ENCODE peak calls at places on chromosomes 1 and 21, in five cellular contexts. L, A, I, F and J are unnamed samples.

GRCh38 chr1:67058761-67059160 is 4.8 kb upstream of the SLC35D1 start:
- DNase-seq in L (no peak), I (no peak), F (no peak), A (no peak), J (no peak)

GRCh38 chr1:110068646-110069301 is 1.7 kb downstream of the ALX3 start:
- DNase-seq in L (no peak), F (no peak), I (no peak), A (peak; percentile 30), J (no peak)

GRCh38 chr21:42150458-42151085 is 68.4 kb upstream of the ABCG1 start:
- DNase-seq in A (no peak), F (no peak), L (no peak), I (no peak), J (no peak)

GRCh38 chr1:33640114-33640660 is 167.7 kb downstream of the ZSCAN20 start:
- DNase-seq in I (no peak), F (no peak), A (no peak), L (no peak), J (peak; percentile 7)

GRCh38 chr1:182666736-182667135 is 17.7 kb downstream of the RGS8 start:
- DNase-seq in F (no peak), L (peak; percentile 6), I (no peak), A (no peak), J (no peak)

GRCh38 chr1:178337091-178337726 is 159.6 kb downstream of the CLEC20A start:
- DNase-seq in I (no peak), A (no peak), L (no peak), F (no peak), J (no peak)

GRCh38 chr1:52502789-52503188 is 50.1 kb downstream of the TUT4 start:
- DNase-seq in L (no peak), F (no peak), A (no peak), I (no peak), J (peak; percentile 19)

GRCh38 chr1:45925728-45926287 is 122.4 kb downstream of the MAST2 start:
- DNase-seq in I (no peak), A (no peak), L (no peak), F (no peak), J (no peak)

GRCh38 chr1:19690342-19690741 is 25.7 kb downstream of the HTR6 start:
- DNase-seq in F (no peak), A (no peak), L (no peak), I (no peak), J (no peak)

GRCh38 chr1:25184011-25184762 is 48.1 kb downstream of the SYF2 start:
- DNase-seq in I (no peak), F (no peak), L (no peak), A (peak; percentile 65), J (peak; percentile 8)

GRCh38 chr1:72282690-72283203 is 408 bp upstream of the NEGR1 start:
- DNase-seq in I (peak; percentile 88), A (peak; percentile 87), L (peak; percentile 96), F (peak; percentile 54), J (peak; percentile 92)

GRCh38 chr1:8373547-8374270 is 55.8 kb downstream of the SLC45A1 start:
- DNase-seq in F (peak; percentile 36), I (peak; percentile 77), L (no peak), A (no peak), J (peak; percentile 14)

GRCh38 chr21:23890652-23891051 is 1716.6 kb downstream of the MRPL39 start:
- DNase-seq in L (no peak), I (no peak), A (no peak), F (no peak), J (no peak)

GRCh38 chr1:190320952-190321351 is 156.7 kb downstream of the BRINP3 start:
- DNase-seq in I (no peak), A (no peak), F (no peak), L (peak; percentile 17), J (peak; percentile 83)

GRCh38 chr1:119160851-119161250 is 20.4 kb upstream of the WARS2 start:
- DNase-seq in I (no peak), L (no peak), A (no peak), F (peak; percentile 90), J (no peak)

GRCh38 chr1:192600264-192600663 is 24.7 kb downstream of the RGS1 start:
- DNase-seq in F (no peak), A (no peak), L (no peak), I (no peak), J (no peak)

GRCh38 chr1:228185641-228185965 is 20.0 kb downstream of the IBA57 start:
- DNase-seq in A (no peak), L (no peak), F (no peak), I (no peak), J (no peak)

GRCh38 chr1:40836283-40836682 is 25.9 kb downstream of the CITED4 start:
- DNase-seq in L (no peak), F (no peak), I (no peak), A (no peak), J (no peak)

GRCh38 chr1:39852214-39852791 is 31.0 kb downstream of the TRIT1 start:
- DNase-seq in L (peak; percentile 54), F (no peak), I (no peak), A (no peak), J (peak; percentile 87)

GRCh38 chr1:115299266-115299665 is 38.8 kb downstream of the NGF start:
- DNase-seq in A (no peak), I (no peak), L (peak; percentile 77), F (no peak), J (no peak)

GRCh38 chr1:214404154-214404553 is 123.2 kb downstream of the SMYD2 start:
- DNase-seq in F (no peak), A (no peak), L (no peak), I (no peak), J (no peak)

GRCh38 chr21:41972511-41973205 is 18.8 kb upstream of the C2CD2 start:
- DNase-seq in L (no peak), I (no peak), A (no peak), F (no peak), J (no peak)

GRCh38 chr1:235952950-235953615 is 86.4 kb upstream of the LYST start:
- DNase-seq in L (no peak), F (no peak), A (no peak), I (no peak), J (no peak)

GRCh38 chr1:115214098-115214497 is 124.0 kb downstream of the NGF start:
- DNase-seq in A (no peak), I (no peak), L (no peak), F (no peak), J (no peak)

GRCh38 chr1:115983584-115983983 is 7.3 kb downstream of the SLC22A15 start:
- DNase-seq in I (no peak), L (no peak), F (no peak), A (no peak), J (no peak)

GRCh38 chr21:46228345-46229051 is at the start of gene LSS:
- DNase-seq in A (peak; percentile 97), L (peak; percentile 95), I (peak; percentile 97), F (peak; percentile 70), J (peak; percentile 96)

GRCh38 chr1:224183591-224184312 is 712 bp downstream of the DEGS1 start:
- DNase-seq in F (no peak), A (peak; percentile 63), L (peak; percentile 66), I (peak; percentile 53), J (peak; percentile 85)

GRCh38 chr1:228172591-228173527 is 7.3 kb downstream of the IBA57 start:
- DNase-seq in L (no peak), F (no peak), I (no peak), A (no peak), J (no peak)

GRCh38 chr1:921011-921837 is 2.5 kb upstream of the SAMD11 start:
- DNase-seq in A (peak; percentile 52), I (peak; percentile 70), L (peak; percentile 63), F (no peak), J (peak; percentile 91)

GRCh38 chr1:180182721-180183311 is 28.1 kb downstream of the QSOX1 start:
- DNase-seq in F (no peak), I (no peak), A (no peak), L (no peak), J (peak; percentile 98)

GRCh38 chr1:161068306-161069200 is 1.1 kb downstream of the ARHGAP30 start:
- DNase-seq in F (no peak), A (peak; percentile 96), I (peak; percentile 70), L (no peak), J (peak; percentile 16)

GRCh38 chr1:232291681-232292080 is 338.3 kb downstream of the SIPA1L2 start:
- DNase-seq in F (no peak), L (no peak), I (no peak), A (no peak), J (no peak)

GRCh38 chr1:54284781-54285563 is 85.0 kb downstream of the MRPL37 start:
- DNase-seq in L (no peak), I (no peak), F (no peak), A (no peak), J (no peak)

GRCh38 chr1:227437495-227438008 is 119.3 kb upstream of the CDC42BPA start:
- DNase-seq in A (no peak), L (peak; percentile 47), I (no peak), F (no peak), J (peak; percentile 59)

GRCh38 chr21:43881283-43881682 is 16.3 kb downstream of the AGPAT3 start:
- DNase-seq in A (no peak), I (no peak), L (no peak), F (no peak), J (no peak)

GRCh38 chr21:45975017-45975595 is 6.5 kb upstream of the COL6A1 start:
- DNase-seq in A (no peak), F (no peak), L (no peak), I (peak; percentile 77), J (peak; percentile 50)

GRCh38 chr21:33021667-33022066 is 4.1 kb upstream of the OLIG2 start:
- DNase-seq in L (no peak), A (no peak), F (no peak), I (no peak), J (no peak)